ENCODE peak calls at places on chromosomes 11 and 22, in seven cellular contexts. B is stimulated activated CD4-positive, alpha-beta T cell treated with anti-CD3 and anti-CD28 coated beads, Interleukin-12 subunit alpha, Interleukin-12 subunit beta, amount 100 ng/mL, for 48 hours; K is GM03348; Z is anterior cingulate cortex; D is mesothelial cell of epicardium; J is cardiac muscle cell; U is retinal pigment epithelial cell. T is an unnamed sample.

GRCh38 chr22:44413211-44413610 is 84.8 kb downstream of the RTL6 start:
- DNase-seq in B (no peak), K (no peak), Z (no peak), D (no peak), J (no peak), U (no peak), T (no peak)

GRCh38 chr11:119983816-119984215 is 154.1 kb downstream of the TRIM29 start:
- DNase-seq in B (no peak), K (no peak), Z (no peak), D (no peak), J (no peak), U (no peak), T (no peak)

GRCh38 chr11:44954051-44954906 is 3.6 kb upstream of the TP53I11 start:
- DNase-seq in B (no peak), K (no peak), Z (no peak), D (no peak), J (no peak), U (no peak), T (no peak)

GRCh38 chr22:36323855-36324331 is 63.9 kb downstream of the MYH9 start:
- DNase-seq in B (no peak), K (peak), Z (no peak), D (no peak), J (peak), U (no peak), T (no peak)

GRCh38 chr11:86047275-86047991 is 21.5 kb downstream of the PICALM start:
- DNase-seq in B (peak), K (peak), Z (no peak), D (no peak), J (peak), U (no peak), T (no peak)

GRCh38 chr11:2791521-2792375 is 92.0 kb upstream of the KCNQ1OT1 start:
- DNase-seq in B (no peak), K (no peak), Z (no peak), D (peak), J (no peak), U (no peak), T (no peak)

GRCh38 chr11:55707029-55707428 is 45.0 kb downstream of the OR4C6 start:
- DNase-seq in B (no peak), K (peak), Z (no peak), D (no peak), J (peak), U (peak), T (peak)

GRCh38 chr22:32205974-32206773 is 1.3 kb upstream of the RFPL2 start:
- DNase-seq in B (no peak), K (no peak), Z (no peak), D (no peak), J (no peak), U (no peak), T (no peak)

GRCh38 chr22:45460288-45461109 is 42.2 kb upstream of the FBLN1 start:
- DNase-seq in B (no peak), K (peak), Z (no peak), D (peak), J (peak), U (no peak), T (no peak)

GRCh38 chr11:106695506-106695905 is 322.8 kb downstream of the GUCY1A2 start:
- DNase-seq in B (no peak), K (peak), Z (no peak), D (no peak), J (peak), U (peak), T (no peak)

GRCh38 chr11:4465411-4465810 is 16.3 kb downstream of the OR52K2 start:
- DNase-seq in B (no peak), K (no peak), Z (no peak), D (no peak), J (no peak), U (no peak), T (no peak)

GRCh38 chr11:60918941-60919275 is 5.0 kb downstream of the TMEM109 start:
- DNase-seq in B (no peak), K (no peak), Z (peak), D (no peak), J (peak), U (peak), T (no peak)

GRCh38 chr11:28243596-28243995 is 135.4 kb downstream of the METTL15 start:
- DNase-seq in B (no peak), K (peak), Z (no peak), D (no peak), J (no peak), U (no peak), T (no peak)

GRCh38 chr11:9617960-9618359 is 44.5 kb downstream of the WEE1 start:
- DNase-seq in B (no peak), K (peak), Z (no peak), D (no peak), J (no peak), U (no peak), T (no peak)

GRCh38 chr11:36622431-36623136 is 24.5 kb upstream of the RAG2 start:
- DNase-seq in B (no peak), K (peak), Z (no peak), D (no peak), J (peak), U (no peak), T (no peak)

GRCh38 chr22:33188316-33188715 is 130.1 kb upstream of the SYN3 start:
- DNase-seq in B (no peak), K (no peak), Z (no peak), D (no peak), J (peak), U (no peak), T (no peak)

GRCh38 chr11:117809236-117810055 is 12.4 kb upstream of the DSCAML1 start:
- DNase-seq in B (peak), K (peak), Z (peak), D (peak), J (peak), U (no peak), T (peak)

T was measured in SJCRH30.